ENCODE peak calls at places on chromosomes 6 and 20, in eight cellular contexts. H is thoracic aorta; K is ovary; X is neuronal stem cell; A is CD8-positive, alpha-beta T cell; O is endodermal cell; D is IMR-90; N is tibial artery. P is an unnamed sample.

GRCh38 chr6:42147138-42147562 is 4.7 kb upstream of the C6orf132 start:
- DNase-seq in H (no peak), K (no peak), X (no peak), A (no peak), O (no peak), D (no peak), N (no peak), P (no peak)

GRCh38 chr6:30685977-30686907 is at the start of gene PPP1R18:
- DNase-seq in H (peak), K (peak), X (no peak), A (peak), O (no peak), D (peak), N (peak), P (peak)

GRCh38 chr20:46362931-46363872 is 43.2 kb downstream of the ELMO2 start:
- DNase-seq in H (no peak), K (no peak), X (no peak), A (no peak), O (no peak), D (no peak), N (no peak), P (no peak)

GRCh38 chr6:32117461-32117860 is 8.3 kb upstream of the TNXB start:
- DNase-seq in H (no peak), K (no peak), X (no peak), A (no peak), O (peak), D (no peak), N (no peak), P (no peak)

GRCh38 chr20:45934046-45934586 is 367 bp upstream of the PCIF1 start:
- DNase-seq in H (no peak), K (peak), X (no peak), A (no peak), O (peak), D (peak), N (peak), P (peak)

GRCh38 chr6:35024601-35025054 is 116.5 kb downstream of the TCP11 start:
- DNase-seq in H (no peak), K (no peak), X (peak), A (no peak), O (peak), D (peak), N (no peak), P (peak)

GRCh38 chr20:32902456-32903420 is 44.0 kb downstream of the EFCAB8 start:
- DNase-seq in H (no peak), K (no peak), X (peak), A (peak), O (peak), D (peak), N (no peak), P (peak)

GRCh38 chr20:2326046-2326445 is 30.2 kb downstream of the TGM3 start:
- DNase-seq in H (no peak), K (no peak), X (no peak), A (no peak), O (no peak), D (no peak), N (peak), P (no peak)

GRCh38 chr20:21516861-21517565 is 3.1 kb upstream of the NKX2-2 start:
- DNase-seq in H (no peak), K (no peak), X (no peak), A (no peak), O (peak), D (no peak), N (no peak), P (no peak)

DNA sequence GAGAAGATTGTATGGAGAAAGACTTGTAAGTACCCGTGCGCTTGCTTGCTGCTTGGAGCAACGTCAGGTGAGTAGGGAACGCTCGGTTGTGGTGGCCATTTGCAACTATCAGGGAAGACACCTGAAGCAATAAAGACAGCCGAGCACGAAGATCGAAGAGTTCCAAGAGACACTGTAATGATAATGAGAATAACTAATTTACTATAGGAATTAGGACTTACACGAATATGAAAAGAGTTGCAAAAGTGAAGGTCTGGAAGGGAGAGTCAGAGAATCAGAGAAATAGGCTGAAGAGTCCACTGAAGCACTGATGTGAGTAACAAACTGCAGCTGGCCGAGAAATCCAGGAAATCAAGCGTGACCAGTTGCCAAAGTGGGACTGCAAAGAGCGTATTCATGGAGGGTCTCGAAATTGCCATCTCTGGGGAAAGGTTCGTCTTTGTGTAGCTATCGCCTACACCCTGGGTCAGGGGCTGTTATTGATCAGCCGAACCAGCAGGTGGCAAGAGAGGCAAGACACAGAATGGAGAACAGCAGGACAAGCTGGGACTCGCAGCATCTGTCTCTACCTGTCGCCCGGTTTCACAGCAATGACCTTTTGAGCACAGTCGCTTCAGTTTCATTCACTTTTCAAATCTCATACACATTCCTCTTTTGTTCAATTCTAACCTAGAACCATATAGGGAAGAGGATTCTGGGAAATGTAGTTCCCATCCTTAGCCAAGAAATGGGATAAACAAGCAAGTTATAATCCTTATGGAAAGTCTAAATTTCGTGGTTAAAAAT is 26.2 kb downstream of the LOC128125822 start:
- DNase-seq in H (peak), K (peak), X (peak), A (peak), O (peak), D (peak), N (peak), P (peak)
- H3K27ac ChIP-seq in H (no peak), K (no peak), X (no peak), A (no peak), O (no peak), D (no peak), N (no peak), P (peak)

DNA sequence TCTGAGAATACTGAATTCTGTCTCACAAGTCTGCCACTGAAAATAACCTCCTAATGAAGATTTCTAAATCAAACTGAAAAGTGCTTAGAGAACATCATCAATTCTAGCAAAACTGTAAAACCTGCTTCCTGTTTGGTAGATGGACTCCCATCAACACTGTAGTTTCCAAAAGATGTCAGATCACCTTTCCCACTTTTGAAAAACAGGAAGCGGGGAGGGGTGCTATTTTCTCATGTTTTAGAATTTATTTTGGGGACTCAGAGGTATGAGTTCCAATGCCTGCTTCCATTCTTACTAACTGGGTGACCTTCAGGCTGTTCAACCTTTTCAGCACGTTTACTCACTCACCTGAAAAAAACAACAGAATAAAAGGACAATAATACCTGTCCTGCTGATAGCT is 1.2 kb downstream of the ATP5F1E start:
- DNase-seq in H (no peak), K (no peak), X (no peak), A (no peak), O (no peak), D (no peak), N (no peak), P (no peak)
- H3K27ac ChIP-seq in H (no peak), K (no peak), X (no peak), A (no peak), O (no peak), D (no peak), N (peak), P (no peak)

GRCh38 chr6:160378218-160378617 is 30.0 kb downstream of the SLC22A3 start:
- DNase-seq in H (no peak), K (no peak), X (no peak), A (no peak), O (no peak), D (no peak), N (no peak), P (no peak)

GRCh38 chr6:160376445-160376844 is 28.3 kb downstream of the SLC22A3 start:
- DNase-seq in H (no peak), K (no peak), X (no peak), A (no peak), O (no peak), D (no peak), N (no peak), P (no peak)

GRCh38 chr6:160378886-160379285 is 30.7 kb downstream of the SLC22A3 start:
- DNase-seq in H (no peak), K (no peak), X (no peak), A (no peak), O (no peak), D (no peak), N (no peak), P (no peak)

GRCh38 chr6:160382946-160383345 is 34.8 kb downstream of the SLC22A3 start:
- DNase-seq in H (no peak), K (no peak), X (no peak), A (no peak), O (no peak), D (no peak), N (no peak), P (no peak)

GRCh38 chr6:160379464-160379863 is 31.3 kb downstream of the SLC22A3 start:
- DNase-seq in H (no peak), K (no peak), X (no peak), A (no peak), O (no peak), D (peak), N (no peak), P (no peak)
- H3K27ac ChIP-seq in H (peak), K (no peak), X (no peak), A (no peak), O (no peak), D (no peak), N (peak), P (no peak)

DNA sequence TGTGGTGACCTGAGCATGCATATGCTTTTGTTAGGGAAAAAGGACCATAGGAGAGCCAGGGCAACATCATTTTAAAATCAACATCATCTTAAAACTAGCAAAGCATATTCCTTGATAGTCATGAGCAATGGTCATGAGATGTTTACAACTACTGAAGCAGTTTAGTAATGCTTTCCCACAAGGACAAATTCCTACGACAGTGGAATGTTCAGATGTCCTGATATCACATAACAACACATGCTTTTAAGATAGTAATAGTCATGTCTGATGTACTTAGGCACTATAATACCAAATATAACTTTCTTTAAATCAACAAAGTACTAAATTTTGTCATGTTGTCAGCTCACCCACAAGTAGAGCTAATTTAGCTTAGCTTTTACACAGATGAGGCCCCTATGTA is 370.3 kb downstream of the HTR1B start:
- DNase-seq in H (no peak), K (no peak), X (no peak), A (no peak), O (no peak), D (peak), N (no peak), P (no peak)
- H3K27ac ChIP-seq in H (no peak), K (no peak), X (no peak), A (no peak), O (no peak), D (peak), N (no peak), P (no peak)

GRCh38 chr6:28257042-28257441 is 2.1 kb upstream of the NKAPL start:
- DNase-seq in H (no peak), K (no peak), X (no peak), A (no peak), O (no peak), D (no peak), N (no peak), P (no peak)
- H3K27ac ChIP-seq in H (no peak), K (no peak), X (no peak), A (no peak), O (no peak), D (no peak), N (no peak), P (no peak)

GRCh38 chr6:36383608-36384007 is 3.9 kb downstream of the ETV7 start:
- DNase-seq in H (no peak), K (no peak), X (no peak), A (no peak), O (no peak), D (no peak), N (no peak), P (no peak)
- H3K27ac ChIP-seq in H (no peak), K (no peak), X (no peak), A (no peak), O (no peak), D (no peak), N (no peak), P (no peak)

DNA sequence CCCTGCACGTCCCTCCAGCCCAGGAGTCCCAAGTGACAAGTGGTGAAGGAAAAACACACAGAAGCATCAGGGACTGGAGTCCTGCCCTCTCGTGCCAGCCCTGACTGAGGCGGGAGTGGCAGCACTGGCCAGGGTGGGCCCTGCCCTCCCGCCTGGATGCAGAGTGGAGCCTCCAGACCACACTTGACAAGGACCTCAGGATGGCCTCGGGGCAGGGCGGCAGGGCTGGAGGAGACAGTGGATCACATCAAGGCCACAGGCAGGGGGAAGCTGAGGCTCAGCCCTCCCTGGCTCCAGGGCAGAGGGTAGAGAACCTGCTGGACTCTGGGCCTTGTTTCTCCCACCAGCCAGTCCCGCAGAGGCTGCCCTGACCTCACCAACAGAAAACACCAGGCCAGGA is 128.8 kb upstream of the CDH4 start:
- DNase-seq in H (no peak), K (no peak), X (no peak), A (no peak), O (no peak), D (no peak), N (no peak), P (no peak)
- H3K27ac ChIP-seq in H (no peak), K (no peak), X (no peak), A (no peak), O (no peak), D (no peak), N (no peak), P (no peak)

GRCh38 chr20:38109657-38110524 is 55.2 kb downstream of the TGM2 start:
- DNase-seq in H (peak), K (peak), X (no peak), A (no peak), O (peak), D (peak), N (peak), P (peak)
- H3K27ac ChIP-seq in H (peak), K (no peak), X (no peak), A (no peak), O (no peak), D (peak), N (peak), P (peak)

GRCh38 chr20:59864726-59865125 is 68.7 kb downstream of the SYCP2 start:
- DNase-seq in H (no peak), K (no peak), X (no peak), A (no peak), O (no peak), D (no peak), N (no peak), P (no peak)
- H3K27ac ChIP-seq in H (no peak), K (no peak), X (no peak), A (no peak), O (no peak), D (no peak), N (no peak), P (no peak)